ENCODE peak calls at places on chromosomes 4 and X, in six cellular contexts. D is HCT116; T is CD8-positive, alpha-beta T cell; X is naive thymus-derived CD8-positive, alpha-beta T cell; C is activated CD8-positive, alpha-beta memory T cell treated with anti-CD3 and anti-CD28 coated beads, Interleukin-2, amount 10 ng/mL, durations not matched to agents 7 days and 5 days; Q is Panc1. M is an unnamed sample.

GRCh38 chrX:69618803-69619202 is 2.9 kb downstream of the EDA start:
- ATAC-seq in D (no peak), T (no peak), X (no peak), Q (no peak), C (no peak), M (peak)

GRCh38 chr4:147768113-147768512 is 36.2 kb downstream of the ARHGAP10 start:
- ATAC-seq in Q (no peak), X (no peak), C (no peak), T (no peak), D (no peak), M (peak)

GRCh38 chrX:74931214-74931613 is 6.0 kb upstream of the NEXMIF start:
- ATAC-seq in T (no peak), C (no peak), X (peak), Q (no peak), D (no peak), M (no peak)

GRCh38 chrX:24245201-24245600 is 68.7 kb downstream of the SUPT20HL2 start:
- ATAC-seq in C (no peak), Q (no peak), X (no peak), D (peak), T (no peak), M (peak)

GRCh38 chrX:1486749-1487361 is 34.1 kb upstream of the ASMTL start:
- ATAC-seq in T (no peak), X (no peak), Q (no peak), D (no peak), C (no peak), M (peak)

GRCh38 chrX:72368796-72369195 is 63.1 kb upstream of the CITED1 start:
- ATAC-seq in D (no peak), Q (no peak), C (no peak), T (no peak), X (no peak), M (no peak)

GRCh38 chr4:81214518-81215218 is 354 bp downstream of the PRKG2 start:
- ATAC-seq in D (no peak), C (peak), T (no peak), Q (peak), X (peak), M (peak)

GRCh38 chr4:184534511-184535391 is 60.4 kb upstream of the IRF2 start:
- ATAC-seq in X (peak), T (peak), C (peak), D (no peak), Q (no peak), M (peak)

GRCh38 chr4:188270273-188271069 is 131.2 kb downstream of the TRIML1 start:
- ATAC-seq in Q (no peak), D (no peak), X (no peak), T (no peak), C (no peak), M (no peak)

GRCh38 chrX:131677655-131678628 is 134.1 kb downstream of the OR13H1 start:
- ATAC-seq in T (peak), X (no peak), D (peak), Q (peak), C (peak), M (peak)

M was measured in SK-N-SH treated with all-trans-retinoic acid at 6 μM for 48 hours.